ENCODE peak calls at places on chromosomes 4 and X, in five cellular contexts. One of them, this sample, is unnamed.

GRCh38 chrX:23374291-23374690 is 39.6 kb downstream of the PTCHD1 start:
- DNase-seq in cardiac muscle cell: no peak
- DNase-seq in GM12865: no peak
- DNase-seq in astrocyte of the cerebellum: no peak
- DNase-seq in foreskin fibroblast: no peak
- DNase-seq in this sample: no peak

GRCh38 chrX:144335402-144335801 is 451.5 kb downstream of the UBE2NL start:
- DNase-seq in astrocyte of the cerebellum: no peak
- DNase-seq in cardiac muscle cell: peak
- DNase-seq in foreskin fibroblast: no peak
- DNase-seq in GM12865: no peak
- DNase-seq in this sample: no peak

GRCh38 chr4:39446842-39447573 is 11.7 kb downstream of the RPL9 start:
- DNase-seq in foreskin fibroblast: peak
- DNase-seq in astrocyte of the cerebellum: peak
- DNase-seq in GM12865: peak
- DNase-seq in cardiac muscle cell: peak
- DNase-seq in this sample: no peak

GRCh38 chrX:13716905-13717304 is 17.5 kb downstream of the TRAPPC2 start:
- DNase-seq in cardiac muscle cell: no peak
- DNase-seq in foreskin fibroblast: no peak
- DNase-seq in astrocyte of the cerebellum: no peak
- DNase-seq in GM12865: no peak
- DNase-seq in this sample: no peak

GRCh38 chr4:145824469-145824868 is 114.2 kb downstream of the ZNF827 start:
- DNase-seq in GM12865: no peak
- DNase-seq in astrocyte of the cerebellum: no peak
- DNase-seq in cardiac muscle cell: no peak
- DNase-seq in foreskin fibroblast: no peak
- DNase-seq in this sample: no peak

GRCh38 chrX:8042304-8042703 is 115.1 kb upstream of the PNPLA4 start:
- DNase-seq in foreskin fibroblast: no peak
- DNase-seq in cardiac muscle cell: no peak
- DNase-seq in astrocyte of the cerebellum: no peak
- DNase-seq in GM12865: no peak
- DNase-seq in this sample: no peak

GRCh38 chr4:137685357-137685756 is 153.1 kb upstream of the PCDH18 start:
- DNase-seq in GM12865: no peak
- DNase-seq in astrocyte of the cerebellum: no peak
- DNase-seq in cardiac muscle cell: no peak
- DNase-seq in foreskin fibroblast: peak
- DNase-seq in this sample: peak

GRCh38 chr4:52370576-52370975 is 288.5 kb downstream of the USP46 start:
- DNase-seq in GM12865: no peak
- DNase-seq in astrocyte of the cerebellum: no peak
- DNase-seq in foreskin fibroblast: no peak
- DNase-seq in cardiac muscle cell: no peak
- DNase-seq in this sample: no peak

GRCh38 chr4:111399523-111400135 is 745.6 kb upstream of the FAM241A start:
- DNase-seq in foreskin fibroblast: no peak
- DNase-seq in astrocyte of the cerebellum: peak
- DNase-seq in cardiac muscle cell: no peak
- DNase-seq in GM12865: no peak
- DNase-seq in this sample: no peak

GRCh38 chr4:42985971-42986370 is 93.5 kb downstream of the GRXCR1 start:
- DNase-seq in foreskin fibroblast: no peak
- DNase-seq in astrocyte of the cerebellum: no peak
- DNase-seq in cardiac muscle cell: no peak
- DNase-seq in GM12865: no peak
- DNase-seq in this sample: no peak

GRCh38 chr4:173252024-173252935 is 81.9 kb downstream of the HMGB2 start:
- DNase-seq in GM12865: peak
- DNase-seq in astrocyte of the cerebellum: peak
- DNase-seq in foreskin fibroblast: peak
- DNase-seq in cardiac muscle cell: peak
- DNase-seq in this sample: peak

GRCh38 chr4:8200302-8200975 is 1.3 kb downstream of the SH3TC1 start:
- DNase-seq in GM12865: peak
- DNase-seq in foreskin fibroblast: no peak
- DNase-seq in cardiac muscle cell: no peak
- DNase-seq in astrocyte of the cerebellum: no peak
- DNase-seq in this sample: no peak

GRCh38 chrX:27675493-27675892 is 85.3 kb downstream of the DCAF8L2 start:
- DNase-seq in foreskin fibroblast: no peak
- DNase-seq in cardiac muscle cell: no peak
- DNase-seq in astrocyte of the cerebellum: peak
- DNase-seq in GM12865: no peak
- DNase-seq in this sample: no peak

DNA sequence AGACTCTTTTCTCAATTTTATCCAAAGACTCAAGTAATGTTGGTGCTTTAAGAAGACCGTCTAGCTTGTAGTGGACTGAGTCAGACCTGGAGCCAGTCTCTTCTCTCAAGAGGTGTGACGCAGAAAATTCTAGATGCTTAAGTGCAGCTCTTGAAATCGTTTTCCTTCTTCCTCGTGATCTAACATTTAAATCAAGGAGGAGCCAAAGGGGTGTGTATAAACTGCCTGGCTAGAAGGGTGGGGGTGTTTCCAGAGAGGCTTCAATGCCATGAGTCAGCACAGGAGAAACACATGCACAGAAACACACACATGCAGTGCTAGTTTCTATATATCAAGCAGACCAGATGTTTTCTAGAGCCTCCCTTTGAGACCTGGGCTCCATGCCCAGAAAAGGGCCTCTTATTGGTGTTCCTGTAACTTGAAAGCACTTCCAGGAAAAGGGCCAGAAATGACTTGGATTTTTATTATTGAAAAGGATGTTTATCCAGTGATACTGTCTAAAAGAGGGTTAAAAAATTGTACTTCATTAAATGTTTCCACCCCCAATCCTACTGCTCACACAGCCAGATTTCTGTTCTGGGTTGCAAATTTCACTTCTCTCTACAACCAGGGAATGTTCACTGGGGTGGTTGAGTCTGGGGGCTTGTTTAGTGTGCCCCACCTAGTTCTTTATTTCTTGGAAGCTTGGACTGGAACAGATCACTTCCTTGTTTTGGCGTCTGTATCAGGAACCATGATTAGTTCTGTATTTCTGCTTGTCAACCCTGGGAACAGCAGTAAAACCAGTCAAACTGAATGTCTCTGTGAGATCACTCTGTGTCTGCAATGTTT is at the start of gene CLIC2:
- DNase-seq in cardiac muscle cell: no peak
- DNase-seq in GM12865: peak
- DNase-seq in foreskin fibroblast: peak
- DNase-seq in astrocyte of the cerebellum: peak
- DNase-seq in this sample: peak
- H3K4me3 ChIP-seq in cardiac muscle cell: no peak
- H3K4me3 ChIP-seq in GM12865: peak
- H3K4me3 ChIP-seq in foreskin fibroblast: peak
- H3K4me3 ChIP-seq in astrocyte of the cerebellum: no peak
- H3K4me3 ChIP-seq in this sample: no peak

GRCh38 chrX:16665089-16665488 is 15.1 kb downstream of the S100G start:
- DNase-seq in foreskin fibroblast: peak
- DNase-seq in GM12865: no peak
- DNase-seq in cardiac muscle cell: no peak
- DNase-seq in astrocyte of the cerebellum: peak
- DNase-seq in this sample: no peak

GRCh38 chrX:16664626-16665025 is 14.7 kb downstream of the S100G start:
- DNase-seq in foreskin fibroblast: no peak
- DNase-seq in astrocyte of the cerebellum: no peak
- DNase-seq in GM12865: no peak
- DNase-seq in cardiac muscle cell: no peak
- DNase-seq in this sample: no peak

GRCh38 chrX:16662402-16662801 is 12.4 kb downstream of the S100G start:
- DNase-seq in astrocyte of the cerebellum: no peak
- DNase-seq in cardiac muscle cell: no peak
- DNase-seq in foreskin fibroblast: no peak
- DNase-seq in GM12865: no peak
- DNase-seq in this sample: no peak

GRCh38 chrX:16666541-16666940 is 16.6 kb downstream of the S100G start:
- DNase-seq in cardiac muscle cell: no peak
- DNase-seq in foreskin fibroblast: peak
- DNase-seq in astrocyte of the cerebellum: peak
- DNase-seq in GM12865: no peak
- DNase-seq in this sample: no peak

GRCh38 chrX:16664059-16664458 is 14.1 kb downstream of the S100G start:
- DNase-seq in astrocyte of the cerebellum: no peak
- DNase-seq in cardiac muscle cell: no peak
- DNase-seq in GM12865: no peak
- DNase-seq in foreskin fibroblast: peak
- DNase-seq in this sample: no peak
- TF ChIP-seq CTCF in astrocyte of the cerebellum: no peak
- TF ChIP-seq CTCF in cardiac muscle cell: no peak
- TF ChIP-seq CTCF in GM12865: no peak
- TF ChIP-seq CTCF in foreskin fibroblast: no peak
- TF ChIP-seq CTCF in this sample: peak

GRCh38 chrX:72308566-72309296 is 3.0 kb upstream of the CITED1 start:
- DNase-seq in foreskin fibroblast: peak
- DNase-seq in cardiac muscle cell: peak
- DNase-seq in GM12865: no peak
- DNase-seq in astrocyte of the cerebellum: peak
- DNase-seq in this sample: no peak
- H3K4me3 ChIP-seq in foreskin fibroblast: peak
- H3K4me3 ChIP-seq in cardiac muscle cell: peak
- H3K4me3 ChIP-seq in GM12865: no peak
- H3K4me3 ChIP-seq in astrocyte of the cerebellum: peak
- H3K4me3 ChIP-seq in this sample: peak

GRCh38 chr4:25795566-25796454 is 67.0 kb downstream of the SEL1L3 start:
- DNase-seq in GM12865: no peak
- DNase-seq in foreskin fibroblast: peak
- DNase-seq in astrocyte of the cerebellum: peak
- DNase-seq in cardiac muscle cell: peak
- DNase-seq in this sample: no peak
- TF ChIP-seq CTCF in GM12865: no peak
- TF ChIP-seq CTCF in foreskin fibroblast: no peak
- TF ChIP-seq CTCF in astrocyte of the cerebellum: no peak
- TF ChIP-seq CTCF in cardiac muscle cell: no peak
- TF ChIP-seq CTCF in this sample: peak

This sample was measured in AG09309.